ENCODE peak calls at places on chromosomes 12 and 14, in five cellular contexts. One of them, this sample, is unnamed.

GRCh38 chr14:104363891-104364760 is 215.4 kb upstream of the C14orf180 start:
- DNase-seq in heart left ventricle: peak; percentile 41
- DNase-seq in sigmoid colon: peak; percentile 42
- DNase-seq in testis: no peak
- DNase-seq in small intestine: no peak
- DNase-seq in this sample: no peak

GRCh38 chr12:57756406-57757341 is 1.8 kb downstream of the MARCHF9 start:
- DNase-seq in heart left ventricle: no peak
- DNase-seq in small intestine: peak; percentile 51
- DNase-seq in testis: peak; percentile 57
- DNase-seq in sigmoid colon: peak; percentile 65
- DNase-seq in this sample: no peak

GRCh38 chr12:96892104-96892503 is 15.0 kb upstream of the NEDD1 start:
- DNase-seq in testis: no peak
- DNase-seq in heart left ventricle: no peak
- DNase-seq in sigmoid colon: no peak
- DNase-seq in small intestine: no peak
- DNase-seq in this sample: no peak

GRCh38 chr12:68932701-68933563 is at the start of gene CPM:
- DNase-seq in testis: peak; percentile 84
- DNase-seq in heart left ventricle: peak; percentile 79
- DNase-seq in sigmoid colon: peak; percentile 66
- DNase-seq in small intestine: peak; percentile 76
- DNase-seq in this sample: peak; percentile 90

GRCh38 chr12:119055977-119056376 is 74.6 kb downstream of the SRRM4 start:
- DNase-seq in sigmoid colon: no peak
- DNase-seq in small intestine: no peak
- DNase-seq in testis: no peak
- DNase-seq in heart left ventricle: no peak
- DNase-seq in this sample: peak; percentile 42

GRCh38 chr12:77941396-77941795 is 110.7 kb downstream of the NAV3 start:
- DNase-seq in heart left ventricle: no peak
- DNase-seq in testis: no peak
- DNase-seq in small intestine: no peak
- DNase-seq in sigmoid colon: no peak
- DNase-seq in this sample: no peak

GRCh38 chr12:110698171-110698902 is 9.4 kb upstream of the HVCN1 start:
- DNase-seq in small intestine: peak; percentile 77
- DNase-seq in testis: peak; percentile 88
- DNase-seq in heart left ventricle: peak; percentile 81
- DNase-seq in sigmoid colon: peak; percentile 86
- DNase-seq in this sample: peak; percentile 91

GRCh38 chr12:79407671-79408622 is 282.8 kb downstream of the PAWR start:
- DNase-seq in heart left ventricle: peak; percentile 33
- DNase-seq in small intestine: peak; percentile 72
- DNase-seq in testis: peak; percentile 67
- DNase-seq in sigmoid colon: peak; percentile 64
- DNase-seq in this sample: peak; percentile 61

GRCh38 chr14:105015905-105016304 is 5.0 kb downstream of the CDCA4 start:
- DNase-seq in testis: no peak
- DNase-seq in small intestine: peak; percentile 25
- DNase-seq in heart left ventricle: no peak
- DNase-seq in sigmoid colon: no peak
- DNase-seq in this sample: no peak

GRCh38 chr12:62658910-62659309 is 192.3 kb downstream of the MON2 start:
- DNase-seq in heart left ventricle: no peak
- DNase-seq in sigmoid colon: no peak
- DNase-seq in small intestine: no peak
- DNase-seq in testis: no peak
- DNase-seq in this sample: no peak

GRCh38 chr12:106251636-106252035 is 3.8 kb upstream of the CKAP4 start:
- DNase-seq in small intestine: no peak
- DNase-seq in testis: no peak
- DNase-seq in heart left ventricle: no peak
- DNase-seq in sigmoid colon: no peak
- DNase-seq in this sample: no peak

GRCh38 chr14:95256011-95256775 is 63.5 kb downstream of the CLMN start:
- DNase-seq in heart left ventricle: no peak
- DNase-seq in small intestine: no peak
- DNase-seq in testis: no peak
- DNase-seq in sigmoid colon: no peak
- DNase-seq in this sample: no peak

GRCh38 chr12:72272731-72273498 is 745 bp downstream of the TRHDE start:
- DNase-seq in heart left ventricle: no peak
- DNase-seq in small intestine: no peak
- DNase-seq in testis: peak; percentile 26
- DNase-seq in sigmoid colon: no peak
- DNase-seq in this sample: peak; percentile 72

GRCh38 chr12:115872919-115873357 is 404.6 kb downstream of the MED13L start:
- DNase-seq in sigmoid colon: no peak
- DNase-seq in testis: no peak
- DNase-seq in small intestine: peak; percentile 75
- DNase-seq in heart left ventricle: no peak
- DNase-seq in this sample: no peak

GRCh38 chr14:60220084-60220483 is 28.9 kb upstream of the PPM1A start:
- DNase-seq in small intestine: no peak
- DNase-seq in heart left ventricle: no peak
- DNase-seq in sigmoid colon: no peak
- DNase-seq in testis: no peak
- DNase-seq in this sample: no peak

GRCh38 chr12:39611818-39612217 is 7.8 kb downstream of the ABCD2 start:
- DNase-seq in heart left ventricle: no peak
- DNase-seq in sigmoid colon: no peak
- DNase-seq in small intestine: no peak
- DNase-seq in testis: no peak
- DNase-seq in this sample: no peak

GRCh38 chr12:104641862-104642261 is 185.1 kb downstream of the CHST11 start:
- DNase-seq in small intestine: no peak
- DNase-seq in testis: no peak
- DNase-seq in heart left ventricle: no peak
- DNase-seq in sigmoid colon: no peak
- DNase-seq in this sample: no peak

GRCh38 chr14:98244162-98244948 is 1027.6 kb downstream of the BCL11B start:
- DNase-seq in sigmoid colon: no peak
- DNase-seq in small intestine: no peak
- DNase-seq in testis: no peak
- DNase-seq in heart left ventricle: no peak
- DNase-seq in this sample: no peak

GRCh38 chr12:112303004-112303403 is 79.2 kb downstream of the HECTD4 start:
- DNase-seq in small intestine: no peak
- DNase-seq in sigmoid colon: no peak
- DNase-seq in heart left ventricle: no peak
- DNase-seq in testis: no peak
- DNase-seq in this sample: no peak

GRCh38 chr12:8609061-8609570 is 3.5 kb downstream of the AICDA start:
- DNase-seq in heart left ventricle: no peak
- DNase-seq in small intestine: peak; percentile 72
- DNase-seq in sigmoid colon: no peak
- DNase-seq in testis: peak; percentile 22
- DNase-seq in this sample: no peak

GRCh38 chr14:99316281-99317163 is 44.5 kb upstream of the BCL11B start:
- DNase-seq in small intestine: peak; percentile 97
- DNase-seq in heart left ventricle: no peak
- DNase-seq in sigmoid colon: no peak
- DNase-seq in testis: no peak
- DNase-seq in this sample: no peak

GRCh38 chr12:69933115-69933552 is 108.1 kb downstream of the MYRFL start:
- DNase-seq in small intestine: no peak
- DNase-seq in testis: no peak
- DNase-seq in sigmoid colon: no peak
- DNase-seq in heart left ventricle: no peak
- DNase-seq in this sample: no peak

GRCh38 chr12:13102481-13103195 is 829 bp downstream of the GSG1 start:
- DNase-seq in testis: no peak
- DNase-seq in sigmoid colon: no peak
- DNase-seq in small intestine: no peak
- DNase-seq in heart left ventricle: no peak
- DNase-seq in this sample: no peak

GRCh38 chr12:98852181-98852580 is 207.1 kb downstream of the APAF1 start:
- DNase-seq in heart left ventricle: no peak
- DNase-seq in testis: no peak
- DNase-seq in sigmoid colon: no peak
- DNase-seq in small intestine: no peak
- DNase-seq in this sample: no peak

GRCh38 chr14:68364823-68365222 is 428.0 kb downstream of the ZFP36L1 start:
- DNase-seq in small intestine: no peak
- DNase-seq in heart left ventricle: no peak
- DNase-seq in sigmoid colon: no peak
- DNase-seq in testis: no peak
- DNase-seq in this sample: no peak

GRCh38 chr12:123286997-123287396 is 15.3 kb upstream of the CDK2AP1 start:
- DNase-seq in testis: no peak
- DNase-seq in small intestine: no peak
- DNase-seq in sigmoid colon: no peak
- DNase-seq in heart left ventricle: no peak
- DNase-seq in this sample: no peak

GRCh38 chr14:37251778-37252177 is 54.0 kb downstream of the MIPOL1 start:
- DNase-seq in sigmoid colon: no peak
- DNase-seq in testis: no peak
- DNase-seq in small intestine: no peak
- DNase-seq in heart left ventricle: no peak
- DNase-seq in this sample: no peak

GRCh38 chr12:115960-116915 is 49.7 kb downstream of the IQSEC3 start:
- DNase-seq in heart left ventricle: no peak
- DNase-seq in testis: no peak
- DNase-seq in sigmoid colon: no peak
- DNase-seq in small intestine: no peak
- DNase-seq in this sample: no peak

GRCh38 chr14:93748208-93749080 is 39.8 kb downstream of the PRIMA1 start:
- DNase-seq in sigmoid colon: peak; percentile 49
- DNase-seq in heart left ventricle: peak; percentile 71
- DNase-seq in testis: peak; percentile 22
- DNase-seq in small intestine: no peak
- DNase-seq in this sample: peak; percentile 59

GRCh38 chr12:3493225-3494049 is 2.4 kb downstream of the PRMT8 start:
- DNase-seq in small intestine: no peak
- DNase-seq in heart left ventricle: peak; percentile 77
- DNase-seq in testis: peak; percentile 16
- DNase-seq in sigmoid colon: no peak
- DNase-seq in this sample: no peak

GRCh38 chr12:9649532-9649940 is 20.0 kb upstream of the CLEC2D start:
- DNase-seq in small intestine: no peak
- DNase-seq in testis: peak; percentile 26
- DNase-seq in heart left ventricle: no peak
- DNase-seq in sigmoid colon: no peak
- DNase-seq in this sample: no peak

GRCh38 chr12:67650528-67651379 is 2.2 kb downstream of the DYRK2 start:
- DNase-seq in sigmoid colon: no peak
- DNase-seq in testis: no peak
- DNase-seq in small intestine: peak; percentile 23
- DNase-seq in heart left ventricle: no peak
- DNase-seq in this sample: no peak

GRCh38 chr12:9027156-9027555 is 37.8 kb downstream of the KLRG1 start:
- DNase-seq in heart left ventricle: no peak
- DNase-seq in sigmoid colon: no peak
- DNase-seq in testis: no peak
- DNase-seq in small intestine: no peak
- DNase-seq in this sample: no peak

GRCh38 chr12:6033546-6033945 is 88.5 kb upstream of the ANO2 start:
- DNase-seq in testis: no peak
- DNase-seq in heart left ventricle: no peak
- DNase-seq in sigmoid colon: peak; percentile 58
- DNase-seq in small intestine: no peak
- DNase-seq in this sample: no peak

GRCh38 chr12:88781909-88782308 is 201.6 kb upstream of the KITLG start:
- DNase-seq in testis: no peak
- DNase-seq in sigmoid colon: no peak
- DNase-seq in small intestine: no peak
- DNase-seq in heart left ventricle: no peak
- DNase-seq in this sample: no peak
- H3K4me3 ChIP-seq in testis: no peak overlapping the region
- H3K4me3 ChIP-seq in sigmoid colon: no peak overlapping the region
- H3K4me3 ChIP-seq in small intestine: no peak overlapping the region
- H3K4me3 ChIP-seq in heart left ventricle: no peak overlapping the region
- H3K4me3 ChIP-seq in this sample: no peak overlapping the region

DNA sequence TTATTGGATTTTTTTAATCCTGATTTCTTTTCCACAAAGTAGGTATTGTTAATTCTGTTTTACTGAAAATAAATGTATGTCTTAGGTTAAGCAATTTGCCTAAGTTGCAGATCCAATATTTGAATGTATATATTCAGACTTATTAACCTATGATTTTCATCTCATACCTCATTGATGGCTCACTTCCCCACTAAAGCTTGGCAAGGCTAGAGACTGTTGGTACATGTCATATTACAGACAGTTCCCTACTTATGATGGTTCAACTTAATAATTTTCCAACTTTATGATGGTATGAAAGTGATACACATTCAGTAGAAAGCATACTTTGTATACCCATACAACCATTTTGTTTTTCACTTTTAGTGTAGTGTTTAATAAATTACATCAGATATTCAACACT is 33.2 kb upstream of the KCNH3 start:
- DNase-seq in sigmoid colon: no peak
- DNase-seq in testis: no peak
- DNase-seq in small intestine: no peak
- DNase-seq in heart left ventricle: no peak
- DNase-seq in this sample: no peak
- H3K27ac ChIP-seq in sigmoid colon: no peak overlapping the region
- H3K27ac ChIP-seq in testis: no peak overlapping the region
- H3K27ac ChIP-seq in small intestine: no peak overlapping the region
- H3K27ac ChIP-seq in heart left ventricle: no peak overlapping the region
- H3K27ac ChIP-seq in this sample: no peak overlapping the region

DNA sequence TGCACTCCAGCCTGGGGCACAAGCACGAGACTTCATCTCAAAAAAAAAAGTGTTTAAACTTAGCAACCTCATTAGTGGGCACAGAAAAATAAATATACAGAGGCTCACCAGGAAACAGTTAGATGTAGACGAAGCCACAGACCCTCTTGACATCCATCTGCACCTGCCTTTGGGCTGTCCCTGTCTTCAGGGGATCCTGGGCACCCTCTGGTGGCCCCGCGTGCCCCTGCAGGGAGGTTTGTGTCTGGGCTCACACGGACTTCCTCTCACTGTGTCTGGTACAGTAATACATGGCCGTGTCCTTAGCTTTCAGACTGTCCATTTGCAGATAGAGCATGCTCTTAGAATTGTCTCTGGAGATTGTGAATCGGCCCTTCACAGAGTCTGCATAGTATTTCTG is 916.5 kb downstream of the TMEM121 start:
- DNase-seq in testis: no peak
- DNase-seq in sigmoid colon: no peak
- DNase-seq in heart left ventricle: no peak
- DNase-seq in small intestine: no peak
- DNase-seq in this sample: no peak
- H3K9me3 ChIP-seq in testis: no peaks in the 10 kb centered on the region
- H3K9me3 ChIP-seq in sigmoid colon: no peaks in the 10 kb centered on the region
- H3K9me3 ChIP-seq in heart left ventricle: no peaks in the 10 kb centered on the region
- H3K9me3 ChIP-seq in small intestine: no peaks in the 10 kb centered on the region
- H3K9me3 ChIP-seq in this sample: no peaks in the 10 kb centered on the region

DNA sequence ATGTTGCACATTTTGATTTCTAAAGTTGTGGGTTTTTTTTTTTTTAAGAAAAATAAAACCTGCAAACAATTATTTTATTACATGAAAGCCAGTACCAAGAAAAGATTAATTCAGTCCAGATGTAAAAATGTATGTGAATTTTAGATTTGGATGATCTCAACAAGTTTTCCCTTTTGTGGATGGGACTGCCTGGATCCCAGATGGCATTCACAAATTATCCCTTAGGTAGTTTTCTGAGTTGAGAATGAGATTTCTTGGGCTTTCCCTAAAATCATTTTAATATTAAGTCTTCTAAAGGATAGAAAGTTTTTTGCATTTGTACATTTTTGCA is 2.8 kb downstream of the FRMD6 start:
- DNase-seq in small intestine: no peak
- DNase-seq in testis: no peak
- DNase-seq in heart left ventricle: no peak
- DNase-seq in sigmoid colon: no peak
- DNase-seq in this sample: no peak
- H3K4me3 ChIP-seq in small intestine: no peak overlapping the region
- H3K4me3 ChIP-seq in testis: no peak overlapping the region
- H3K4me3 ChIP-seq in heart left ventricle: peak overlapping the region; percentile 76
- H3K4me3 ChIP-seq in sigmoid colon: no peak overlapping the region
- H3K4me3 ChIP-seq in this sample: no peak overlapping the region